ENCODE peak calls at places on chromosomes 4 and X, in seven cellular contexts. One of them, this sample, is unnamed.

GRCh38 chr4:102759835-102760644 is 728 bp downstream of the MANBA start:
- DNase-seq in psoas muscle: no peak
- DNase-seq in COLO829: peak
- DNase-seq in Calu3: peak
- DNase-seq in T-helper 17 cell: no peak
- DNase-seq in mesothelial cell of epicardium: no peak
- DNase-seq in GM12878: peak
- DNase-seq in this sample: peak

GRCh38 chrX:85992811-85993229 is 54.5 kb downstream of the CHM start:
- DNase-seq in psoas muscle: no peak
- DNase-seq in COLO829: no peak
- DNase-seq in Calu3: no peak
- DNase-seq in T-helper 17 cell: no peak
- DNase-seq in mesothelial cell of epicardium: no peak
- DNase-seq in GM12878: no peak
- DNase-seq in this sample: no peak

GRCh38 chr4:159103406-159104131 is 690 bp downstream of the RAPGEF2 start:
- DNase-seq in psoas muscle: peak
- DNase-seq in COLO829: peak
- DNase-seq in Calu3: peak
- DNase-seq in T-helper 17 cell: peak
- DNase-seq in mesothelial cell of epicardium: peak
- DNase-seq in GM12878: no peak
- DNase-seq in this sample: peak

GRCh38 chr4:140807491-140808257 is 51.5 kb upstream of the TBC1D9 start:
- DNase-seq in psoas muscle: no peak
- DNase-seq in COLO829: no peak
- DNase-seq in Calu3: no peak
- DNase-seq in T-helper 17 cell: no peak
- DNase-seq in mesothelial cell of epicardium: no peak
- DNase-seq in GM12878: peak
- DNase-seq in this sample: no peak

GRCh38 chrX:15277594-15277993 is 7.7 kb upstream of the ASB9 start:
- DNase-seq in psoas muscle: no peak
- DNase-seq in COLO829: no peak
- DNase-seq in Calu3: no peak
- DNase-seq in T-helper 17 cell: no peak
- DNase-seq in mesothelial cell of epicardium: no peak
- DNase-seq in GM12878: no peak
- DNase-seq in this sample: no peak

GRCh38 chrX:46903458-46904242 is 8.6 kb upstream of the JADE3 start:
- DNase-seq in psoas muscle: peak
- DNase-seq in COLO829: peak
- DNase-seq in Calu3: peak
- DNase-seq in T-helper 17 cell: peak
- DNase-seq in mesothelial cell of epicardium: peak
- DNase-seq in GM12878: peak
- DNase-seq in this sample: peak

GRCh38 chr4:89838005-89838404 is 1.0 kb upstream of the SNCA start:
- DNase-seq in psoas muscle: no peak
- DNase-seq in COLO829: peak
- DNase-seq in Calu3: no peak
- DNase-seq in T-helper 17 cell: no peak
- DNase-seq in mesothelial cell of epicardium: no peak
- DNase-seq in GM12878: no peak
- DNase-seq in this sample: no peak

GRCh38 chr4:47494124-47494430 is 9.0 kb downstream of the ATP10D start:
- DNase-seq in psoas muscle: no peak
- DNase-seq in COLO829: no peak
- DNase-seq in Calu3: no peak
- DNase-seq in T-helper 17 cell: no peak
- DNase-seq in mesothelial cell of epicardium: no peak
- DNase-seq in GM12878: no peak
- DNase-seq in this sample: no peak

GRCh38 chr4:120718979-120719566 is 203.5 kb downstream of the PRDM5 start:
- DNase-seq in psoas muscle: peak
- DNase-seq in COLO829: no peak
- DNase-seq in Calu3: peak
- DNase-seq in T-helper 17 cell: peak
- DNase-seq in mesothelial cell of epicardium: no peak
- DNase-seq in GM12878: no peak
- DNase-seq in this sample: peak

GRCh38 chrX:104668550-104668949 is 102.6 kb downstream of the IL1RAPL2 start:
- DNase-seq in psoas muscle: no peak
- DNase-seq in COLO829: peak
- DNase-seq in Calu3: no peak
- DNase-seq in T-helper 17 cell: no peak
- DNase-seq in mesothelial cell of epicardium: no peak
- DNase-seq in GM12878: no peak
- DNase-seq in this sample: no peak

GRCh38 chrX:69163936-69164741 is 1.1 kb downstream of the PJA1 start:
- DNase-seq in psoas muscle: peak
- DNase-seq in COLO829: peak
- DNase-seq in Calu3: no peak
- DNase-seq in T-helper 17 cell: peak
- DNase-seq in mesothelial cell of epicardium: no peak
- DNase-seq in GM12878: no peak
- DNase-seq in this sample: peak

This sample was measured in T-helper 1 cell.